ENCODE peak calls at places on chromosomes 4 and X, in nine cellular contexts. E is iPS DF 6.9; B is Caco-2; Q is NCI-H146; Y is ELR; O is NCI-H345; W is endothelial cell of umbilical vein; U is activated naive CD8-positive, alpha-beta T cell treated with anti-CD3 and anti-CD28 coated beads, Interleukin-2, amount 50 U/mL, for 16 hours; J is activated gamma-delta T cell treated with Interleukin-2 at 50 U/mL for 16 hours. R is an unnamed sample.
A peak's percentile ranks its signal among the peaks of the same experiment; 100 is the strongest.

GRCh38 chr4:177185151-177185550 is 124.5 kb upstream of the NEIL3 start:
- DNase-seq in W (no peak), J (no peak), E (no peak), U (no peak), B (no peak), O (no peak), Q (no peak), Y (no peak), R (no peak)

GRCh38 chr4:86927843-86928395 is 6.9 kb upstream of the AFF1 start:
- DNase-seq in O (no peak), U (no peak), W (peak; percentile 43), Q (no peak), B (peak; percentile 12), J (no peak), Y (peak; percentile 91), E (no peak), R (no peak)

GRCh38 chr4:53734584-53735363 is 143.5 kb upstream of the LNX1 start:
- DNase-seq in W (peak; percentile 54), E (no peak), O (no peak), Y (peak; percentile 73), B (no peak), J (no peak), Q (no peak), U (no peak), R (no peak)

GRCh38 chr4:140856692-140857091 is 100.5 kb upstream of the TBC1D9 start:
- DNase-seq in O (no peak), U (no peak), J (no peak), E (peak; percentile 18), B (no peak), Q (peak; percentile 69), Y (peak; percentile 40), W (no peak), R (no peak)

GRCh38 chr4:45484740-45485139 is 639.1 kb downstream of the GABRG1 start:
- DNase-seq in J (no peak), O (no peak), Q (no peak), U (no peak), W (no peak), Y (no peak), E (no peak), B (no peak), R (no peak)

GRCh38 chr4:53633608-53634007 is 42.3 kb upstream of the LNX1 start:
- DNase-seq in B (no peak), W (no peak), Q (no peak), O (no peak), E (no peak), U (no peak), J (no peak), Y (no peak), R (no peak)

GRCh38 chr4:123304151-123305021 is 92.2 kb upstream of the SPRY1 start:
- DNase-seq in Y (no peak), U (no peak), O (peak; percentile 93), B (no peak), W (no peak), E (peak; percentile 64), Q (peak; percentile 87), J (no peak), R (no peak)

GRCh38 chr4:2009651-2010233 is 968 bp upstream of the NELFA start:
- DNase-seq in U (no peak), O (peak; percentile 39), J (peak; percentile 50), E (no peak), Q (peak; percentile 77), B (peak; percentile 79), Y (peak; percentile 71), W (peak; percentile 78), R (no peak)

GRCh38 chr4:82360298-82361177 is 13.3 kb downstream of the HNRNPD start:
- DNase-seq in B (peak; percentile 29), W (peak; percentile 58), E (no peak), U (no peak), J (no peak), Y (peak; percentile 44), O (no peak), Q (peak; percentile 24), R (no peak)

GRCh38 chrX:29487714-29488113 is 727.6 kb upstream of the MAGEB2 start:
- DNase-seq in B (no peak), U (no peak), W (no peak), Q (no peak), J (no peak), O (no peak), Y (no peak), E (no peak), R (no peak)

GRCh38 chr4:116520886-116521285 is 564.5 kb downstream of the TRAM1L1 start:
- DNase-seq in O (no peak), U (no peak), Q (no peak), Y (no peak), J (no peak), E (no peak), B (no peak), W (no peak), R (no peak)

GRCh38 chr4:3291411-3291968 is 1.3 kb upstream of the RGS12 start:
- DNase-seq in B (peak; percentile 55), U (no peak), Q (peak; percentile 83), Y (peak; percentile 13), W (no peak), O (no peak), E (no peak), J (no peak), R (no peak)

GRCh38 chr4:165027762-165028402 is 3.9 kb upstream of the TRIM60 start:
- DNase-seq in B (no peak), E (no peak), Y (peak; percentile 7), Q (no peak), W (no peak), O (no peak), J (no peak), U (no peak), R (no peak)

GRCh38 chr4:184598753-184599491 is 50.3 kb downstream of the CASP3 start:
- DNase-seq in Y (no peak), B (no peak), Q (no peak), J (no peak), W (no peak), E (no peak), O (no peak), U (no peak), R (no peak)

GRCh38 chr4:151284534-151285245 is 7.7 kb downstream of the PRSS48 start:
- DNase-seq in B (no peak), U (no peak), Y (no peak), J (no peak), E (no peak), Q (no peak), O (no peak), W (peak; percentile 87), R (no peak)

GRCh38 chr4:5979981-5980380 is 38.2 kb downstream of the C4orf50 start:
- DNase-seq in Y (peak; percentile 18), W (no peak), O (peak; percentile 52), Q (peak; percentile 74), U (no peak), B (peak; percentile 34), E (no peak), J (no peak), R (no peak)

GRCh38 chr4:159071178-159071968 is 31.5 kb upstream of the RAPGEF2 start:
- DNase-seq in J (no peak), B (peak; percentile 37), Q (no peak), E (no peak), Y (peak; percentile 65), W (peak; percentile 78), U (no peak), O (no peak), R (no peak)

GRCh38 chr4:182533948-182534347 is 290.7 kb downstream of the TENM3 start:
- DNase-seq in B (no peak), W (peak; percentile 63), U (no peak), E (no peak), O (no peak), Q (no peak), Y (peak; percentile 71), J (no peak), R (no peak)

GRCh38 chr4:81491943-81492342 is 20.2 kb upstream of the RASGEF1B start:
- DNase-seq in B (no peak), O (no peak), J (no peak), Y (no peak), Q (no peak), W (no peak), E (no peak), U (no peak), R (no peak)

GRCh38 chrX:120697053-120697452 is 67.2 kb upstream of the C1GALT1C1 start:
- DNase-seq in J (no peak), Q (no peak), B (no peak), U (no peak), Y (no peak), O (no peak), W (no peak), E (no peak), R (no peak)

GRCh38 chr4:38687571-38688011 is 23.6 kb downstream of the KLF3 start:
- DNase-seq in B (no peak), W (peak; percentile 56), Y (no peak), O (no peak), J (no peak), U (no peak), Q (no peak), E (no peak), R (no peak)

GRCh38 chr4:6332669-6333050 is 63.0 kb downstream of the WFS1 start:
- DNase-seq in W (no peak), J (no peak), U (no peak), O (no peak), Q (no peak), Y (no peak), B (no peak), E (no peak), R (no peak)

GRCh38 chrX:15343075-15343476 is 7.8 kb upstream of the PIGA start:
- DNase-seq in U (no peak), W (no peak), O (no peak), J (no peak), Q (no peak), B (peak; percentile 61), E (no peak), Y (peak; percentile 14), R (no peak)

GRCh38 chrX:6223516-6223915 is 5.2 kb downstream of the NLGN4X start:
- DNase-seq in O (no peak), W (no peak), B (no peak), J (no peak), Y (no peak), U (no peak), Q (no peak), E (no peak), R (no peak)

GRCh38 chrX:78329486-78329885 is 2.1 kb upstream of the CYSLTR1 start:
- DNase-seq in E (no peak), O (no peak), Q (no peak), W (no peak), Y (no peak), J (no peak), B (no peak), U (no peak), R (no peak)

GRCh38 chr4:37948542-37948941 is 11.7 kb upstream of the PTTG2 start:
- DNase-seq in W (no peak), Q (no peak), J (no peak), Y (no peak), U (no peak), E (no peak), O (no peak), B (no peak), R (no peak)

GRCh38 chr4:89109841-89110540 is 1.3 kb upstream of the TIGD2 start:
- DNase-seq in Q (no peak), J (no peak), B (no peak), U (no peak), W (peak; percentile 13), O (no peak), E (no peak), Y (no peak), R (no peak)

GRCh38 chr4:138236035-138236434 is 6.1 kb downstream of the SLC7A11 start:
- DNase-seq in B (no peak), E (no peak), J (no peak), Y (peak; percentile 58), U (no peak), Q (no peak), O (no peak), W (no peak), R (no peak)

GRCh38 chrX:154799554-154800348 is 5.5 kb downstream of the MPP1 start:
- DNase-seq in O (peak; percentile 91), E (no peak), Y (no peak), W (peak; percentile 91), U (no peak), Q (peak; percentile 97), B (peak; percentile 71), J (no peak), R (no peak)

GRCh38 chr4:173171098-173171497 is 2.5 kb downstream of the GALNT7 start:
- DNase-seq in O (peak; percentile 16), Y (peak; percentile 72), E (no peak), B (no peak), W (peak; percentile 46), J (no peak), U (no peak), Q (peak; percentile 16), R (no peak)

GRCh38 chr4:81452452-81453011 is 19.2 kb downstream of the RASGEF1B start:
- DNase-seq in W (no peak), B (no peak), E (no peak), O (no peak), Q (no peak), J (no peak), Y (no peak), U (no peak), R (no peak)